ENCODE peak calls at places on chromosomes 1 and 21, in four cellular contexts. S, D, R and E are unnamed samples.

GRCh38 chr1:48757363-48757762 is 19.3 kb downstream of the BEND5 start:
- DNase-seq in R (no peak), D (no peak), S (no peak), E (no peak)

GRCh38 chr1:35557118-35557610 is at the start of gene KIAA0319L:
- DNase-seq in R (no peak), D (peak; percentile 80), S (no peak), E (peak; percentile 67)

GRCh38 chr1:236282159-236282716 is 480 bp upstream of the ERO1B start:
- DNase-seq in R (no peak), S (no peak), D (no peak), E (no peak)

GRCh38 chr1:228371741-228372182 is 34.9 kb downstream of the TRIM11 start:
- DNase-seq in R (no peak), S (no peak), D (no peak), E (no peak)

GRCh38 chr1:212683357-212683722 is 16.3 kb downstream of the BATF3 start:
- DNase-seq in S (no peak), R (no peak), D (no peak), E (no peak)

GRCh38 chr1:62097464-62097863 is 97.2 kb upstream of the L1TD1 start:
- DNase-seq in D (no peak), R (no peak), S (no peak), E (no peak)

GRCh38 chr1:81832573-81832972 is 31.8 kb downstream of the ADGRL2 start:
- DNase-seq in S (no peak), R (peak; percentile 79), D (peak; percentile 20), E (no peak)

GRCh38 chr1:155012052-155012546 is 9.5 kb downstream of the ZBTB7B start:
- DNase-seq in R (peak; percentile 46), S (peak; percentile 71), D (no peak), E (peak; percentile 63)

GRCh38 chr1:205279986-205280385 is 41.6 kb downstream of the NUAK2 start:
- DNase-seq in R (no peak), D (no peak), S (no peak), E (no peak)

GRCh38 chr21:36126166-36126565 is 8.7 kb upstream of the CBR3 start:
- DNase-seq in R (no peak), S (no peak), D (no peak), E (no peak)

GRCh38 chr1:42993631-42994121 is 35.0 kb upstream of the SLC2A1 start:
- DNase-seq in D (no peak), R (no peak), S (peak; percentile 14), E (no peak)

GRCh38 chr1:67833595-67833926 is 294 bp upstream of the GNG12 start:
- DNase-seq in R (no peak), S (no peak), D (peak; percentile 29), E (no peak)

GRCh38 chr1:193108471-193108870 is 3.3 kb upstream of the GLRX2 start:
- DNase-seq in S (no peak), D (no peak), R (no peak), E (no peak)

GRCh38 chr1:169003864-169004516 is 102.5 kb upstream of the ATP1B1 start:
- DNase-seq in S (no peak), D (no peak), R (no peak), E (no peak)

GRCh38 chr1:234777850-234778214 is 167.9 kb upstream of the IRF2BP2 start:
- DNase-seq in D (no peak), S (no peak), R (no peak), E (no peak)

GRCh38 chr1:56506951-56507437 is 72.4 kb downstream of the PLPP3 start:
- DNase-seq in S (no peak), D (no peak), R (no peak), E (no peak)

GRCh38 chr21:39153373-39153772 is 29.9 kb downstream of the PSMG1 start:
- DNase-seq in D (peak; percentile 26), R (peak; percentile 28), S (no peak), E (no peak)

GRCh38 chr1:236507022-236507700 is 16.6 kb upstream of the LGALS8 start:
- DNase-seq in S (no peak), D (no peak), R (peak; percentile 58), E (no peak)

GRCh38 chr1:202192770-202193613 is 607 bp upstream of the LGR6 start:
- DNase-seq in R (peak; percentile 29), S (peak; percentile 43), D (no peak), E (peak; percentile 33)

GRCh38 chr21:28633803-28634572 is 358.7 kb downstream of the LTN1 start:
- DNase-seq in D (peak; percentile 77), R (peak; percentile 80), S (no peak), E (no peak)

GRCh38 chr1:27887215-27888035 is 15.1 kb downstream of the THEMIS2 start:
- DNase-seq in S (no peak), R (no peak), D (no peak), E (no peak)

GRCh38 chr1:2784854-2785630 is 16.5 kb downstream of the TTC34 start:
- DNase-seq in S (no peak), D (no peak), R (no peak), E (no peak)

GRCh38 chr1:157181258-157181657 is 43.1 kb upstream of the ETV3 start:
- DNase-seq in S (no peak), R (no peak), D (no peak), E (no peak)

GRCh38 chr1:112461200-112461871 is 47.4 kb upstream of the WNT2B start:
- DNase-seq in R (peak; percentile 38), D (no peak), S (no peak), E (no peak)